ENCODE peak calls at places on chromosomes 7 and 10, in eight cellular contexts. H, K, Z, Q, N, T, B and C are unnamed samples.

GRCh38 chr10:24350111-24350921 is 141.4 kb downstream of the KIAA1217 start:
- DNase-seq in Q (no peak), H (no peak), N (no peak), K (no peak), B (no peak), Z (no peak), T (no peak), C (no peak)

GRCh38 chr10:12535656-12536055 is 186.3 kb downstream of the CAMK1D start:
- DNase-seq in K (no peak), T (no peak), Z (no peak), H (no peak), N (no peak), Q (no peak), B (no peak), C (no peak)

GRCh38 chr10:63901916-63902315 is 380.7 kb downstream of the REEP3 start:
- DNase-seq in Z (no peak), Q (no peak), N (no peak), K (no peak), T (no peak), B (no peak), H (no peak), C (no peak)

GRCh38 chr7:56079450-56080185 is 13.1 kb downstream of the PHKG1 start:
- DNase-seq in Z (no peak), B (peak), T (peak), Q (peak), H (peak), N (peak), K (peak), C (peak)

GRCh38 chr10:14879055-14879800 is 562 bp downstream of the SUV39H2 start:
- DNase-seq in K (peak), T (no peak), N (peak), H (peak), B (peak), Q (peak), Z (no peak), C (peak)

GRCh38 chr10:11647676-11648075 is 36.2 kb upstream of the USP6NL start:
- DNase-seq in Q (no peak), T (no peak), N (no peak), B (no peak), K (no peak), Z (no peak), H (no peak), C (no peak)

GRCh38 chr7:79290841-79291497 is 162.5 kb downstream of the MAGI2 start:
- DNase-seq in Q (no peak), H (no peak), K (no peak), B (no peak), T (no peak), Z (peak), N (no peak), C (no peak)

GRCh38 chr10:133032976-133033741 is 54.6 kb upstream of the ADGRA1 start:
- DNase-seq in B (no peak), K (no peak), Q (no peak), Z (no peak), N (no peak), H (no peak), T (no peak), C (no peak)

GRCh38 chr10:3409928-3410327 is 237.3 kb upstream of the PITRM1 start:
- DNase-seq in H (no peak), N (no peak), Z (no peak), K (no peak), B (no peak), T (no peak), Q (no peak), C (no peak)

GRCh38 chr7:159012353-159013069 is 132.2 kb downstream of the VIPR2 start:
- DNase-seq in B (no peak), Q (peak), T (peak), H (peak), K (no peak), N (peak), Z (no peak), C (no peak)

GRCh38 chr7:107725138-107725740 is 18.7 kb upstream of the CBLL1 start:
- DNase-seq in H (no peak), N (no peak), Q (no peak), B (peak), Z (peak), K (peak), T (no peak), C (peak)

GRCh38 chr10:103395754-103396066 is 565 bp downstream of the ATP5MK start:
- DNase-seq in Q (no peak), Z (peak), H (no peak), N (peak), T (no peak), K (no peak), B (no peak), C (no peak)

GRCh38 chr10:96548589-96548988 is 34.9 kb upstream of the TLL2 start:
- DNase-seq in H (peak), Q (no peak), B (no peak), N (peak), Z (no peak), T (peak), K (no peak), C (peak)

GRCh38 chr7:30503273-30504212 is 1.1 kb downstream of the GGCT start:
- DNase-seq in Z (peak), H (no peak), Q (no peak), K (no peak), N (no peak), B (no peak), T (no peak), C (no peak)